ENCODE peak calls at places on chromosome 16, in five cellular contexts. C, N, B, Z and S are unnamed samples.

GRCh38 chr16:78034530-78034929 is 12.2 kb downstream of the CLEC3A start:
- DNase-seq in Z (no peak), B (no peak), C (no peak), N (no peak), S (no peak)

GRCh38 chr16:10862432-10862831 is 14.6 kb upstream of the CIITA start:
- DNase-seq in B (no peak), Z (peak), C (peak), N (peak), S (no peak)

GRCh38 chr16:10076037-10076436 is 106.2 kb downstream of the GRIN2A start:
- DNase-seq in B (no peak), N (no peak), C (no peak), Z (no peak), S (no peak)

GRCh38 chr16:67679935-67680897 is 13.6 kb downstream of the C16orf86 start:
- DNase-seq in C (no peak), Z (no peak), B (peak), N (no peak), S (no peak)

GRCh38 chr16:67198238-67198734 is 645 bp upstream of the ELMO3 start:
- DNase-seq in B (no peak), C (peak), Z (no peak), N (no peak), S (no peak)

GRCh38 chr16:52690468-52690867 is 143.5 kb upstream of the TOX3 start:
- DNase-seq in B (no peak), N (no peak), Z (no peak), C (no peak), S (no peak)

GRCh38 chr16:81907681-81908080 is 103.6 kb downstream of the SDR42E1 start:
- DNase-seq in B (no peak), N (no peak), Z (no peak), C (no peak), S (no peak)

GRCh38 chr16:5551909-5552308 is 454.3 kb upstream of the EEF2KMT start:
- DNase-seq in B (no peak), N (no peak), C (no peak), Z (no peak), S (no peak)

GRCh38 chr16:57345021-57345420 is 13.6 kb upstream of the CCL22 start:
- DNase-seq in C (no peak), B (no peak), Z (no peak), N (no peak), S (no peak)

GRCh38 chr16:85296859-85297698 is 184.8 kb upstream of the CIBAR2 start:
- DNase-seq in Z (no peak), N (no peak), C (peak), B (no peak), S (peak)

GRCh38 chr16:66189951-66190350 is 176.5 kb upstream of the CDH5 start:
- DNase-seq in Z (no peak), C (no peak), N (no peak), B (no peak), S (no peak)

GRCh38 chr16:23282508-23282907 is 19.6 kb upstream of the SCNN1B start:
- DNase-seq in N (no peak), B (no peak), C (no peak), Z (no peak), S (no peak)

GRCh38 chr16:90020260-90020837 is 1.1 kb upstream of the DBNDD1 start:
- DNase-seq in C (no peak), B (no peak), Z (no peak), N (no peak), S (no peak)

GRCh38 chr16:25141648-25142047 is 30.1 kb downstream of the LCMT1 start:
- DNase-seq in B (no peak), C (no peak), N (no peak), Z (no peak), S (no peak)

GRCh38 chr16:9957433-9957832 is 224.8 kb downstream of the GRIN2A start:
- DNase-seq in C (no peak), Z (no peak), B (no peak), N (no peak), S (no peak)

GRCh38 chr16:82996814-82997213 is 370.0 kb downstream of the CDH13 start:
- DNase-seq in N (no peak), Z (no peak), C (no peak), B (no peak), S (no peak)

GRCh38 chr16:82995286-82995926 is 368.6 kb downstream of the CDH13 start:
- DNase-seq in B (no peak), C (no peak), N (no peak), Z (no peak), S (no peak)

GRCh38 chr16:82993874-82994375 is 367.2 kb downstream of the CDH13 start:
- DNase-seq in C (no peak), N (no peak), B (no peak), Z (no peak), S (no peak)

GRCh38 chr16:82993415-82993814 is 366.6 kb downstream of the CDH13 start:
- DNase-seq in Z (no peak), B (no peak), N (no peak), C (no peak), S (no peak)

DNA sequence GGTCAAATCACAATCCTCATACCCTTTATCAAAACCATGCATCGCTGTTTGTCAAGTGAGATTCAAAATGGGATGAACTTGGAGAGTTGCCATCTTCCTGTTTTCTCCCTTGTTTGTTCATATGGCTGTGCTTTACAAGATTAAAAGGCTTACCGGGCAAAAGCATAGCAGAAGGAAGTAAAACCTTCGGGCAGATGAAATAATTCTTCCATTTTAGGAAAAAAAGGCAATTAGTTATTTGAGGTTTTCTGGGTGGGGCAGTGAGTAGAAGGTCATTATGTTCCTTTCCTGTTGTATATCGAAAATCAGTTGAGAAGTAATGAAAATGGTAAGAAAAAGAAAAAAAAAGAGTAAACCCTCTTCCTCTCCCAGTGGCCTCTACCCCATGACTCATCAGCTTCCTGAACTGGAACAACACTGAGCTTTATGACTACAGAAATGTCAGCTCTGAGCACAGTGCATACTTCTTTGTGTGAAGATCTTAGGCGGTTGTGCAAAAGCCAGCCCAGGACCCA is 369.2 kb downstream of the CDH13 start:
- DNase-seq in Z (no peak), N (no peak), B (no peak), C (no peak), S (no peak)
- H3K27ac ChIP-seq in Z (peak), N (peak), B (no peak), C (no peak), S (no peak)

GRCh38 chr16:3874242-3874641 is 6.3 kb downstream of the CREBBP start:
- DNase-seq in Z (no peak), N (no peak), B (no peak), C (no peak), S (no peak)

GRCh38 chr16:3878610-3879009 is 1.9 kb downstream of the CREBBP start:
- DNase-seq in N (no peak), Z (no peak), B (no peak), C (no peak), S (no peak)

GRCh38 chr16:3876160-3876559 is 4.4 kb downstream of the CREBBP start:
- DNase-seq in Z (no peak), B (no peak), C (no peak), N (no peak), S (no peak)

GRCh38 chr16:3874794-3875692 is 5.5 kb downstream of the CREBBP start:
- DNase-seq in B (no peak), C (no peak), N (no peak), Z (no peak), S (no peak)

GRCh38 chr16:3876695-3877094 is 3.8 kb downstream of the CREBBP start:
- DNase-seq in Z (no peak), N (no peak), C (no peak), B (no peak), S (no peak)
- H3K27ac ChIP-seq in Z (no peak), N (no peak), C (no peak), B (no peak), S (no peak)

DNA sequence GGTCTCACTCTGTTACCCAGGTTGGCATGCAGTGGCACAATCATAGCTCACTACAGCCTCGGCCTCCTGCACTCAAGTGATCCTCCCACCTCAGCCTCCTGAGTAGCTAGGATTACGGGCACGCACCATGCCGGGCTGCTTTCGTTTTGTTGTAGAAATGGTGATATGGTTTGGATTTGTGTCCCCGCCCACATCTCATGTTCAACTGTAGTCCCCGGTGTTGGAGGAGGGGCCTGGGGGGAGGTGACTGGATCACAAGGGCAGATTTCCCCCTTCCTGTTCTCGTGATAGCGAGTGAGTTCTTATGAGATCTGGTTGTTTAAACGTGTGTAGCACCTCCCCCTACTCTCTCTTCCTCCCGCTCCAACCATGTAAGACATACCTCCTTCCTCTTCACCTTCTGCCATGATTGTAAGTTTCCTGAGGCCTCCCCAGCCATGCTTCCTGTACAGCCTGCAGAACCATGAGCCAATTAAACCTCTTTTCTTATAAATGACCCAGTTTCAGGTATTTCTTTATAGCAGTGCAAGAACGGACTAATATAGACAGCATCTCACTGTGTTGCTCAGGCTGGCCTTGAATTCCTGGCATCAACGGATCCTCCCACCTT is 6.0 kb downstream of the PDZD9 start:
- DNase-seq in Z (no peak), N (no peak), B (no peak), C (no peak), S (no peak)
- H3K27ac ChIP-seq in Z (no peak), N (no peak), B (no peak), C (no peak), S (no peak)

GRCh38 chr16:55668337-55669281 is 12.8 kb downstream of the SLC6A2 start:
- DNase-seq in N (no peak), C (peak), Z (no peak), B (no peak), S (no peak)
- H3K27ac ChIP-seq in N (no peak), C (peak), Z (no peak), B (no peak), S (no peak)

GRCh38 chr16:30903596-30903995 is 7.2 kb downstream of the CTF1 start:
- DNase-seq in Z (peak), C (no peak), B (no peak), N (peak), S (no peak)

GRCh38 chr16:30900588-30900987 is 4.2 kb downstream of the CTF1 start:
- DNase-seq in B (no peak), N (no peak), C (no peak), Z (no peak), S (no peak)

GRCh38 chr16:30903002-30903401 is 6.6 kb downstream of the CTF1 start:
- DNase-seq in C (no peak), N (no peak), B (no peak), Z (no peak), S (peak)

GRCh38 chr16:30901201-30902069 is 5.0 kb downstream of the CTF1 start:
- DNase-seq in B (no peak), N (no peak), C (no peak), Z (no peak), S (peak)

DNA sequence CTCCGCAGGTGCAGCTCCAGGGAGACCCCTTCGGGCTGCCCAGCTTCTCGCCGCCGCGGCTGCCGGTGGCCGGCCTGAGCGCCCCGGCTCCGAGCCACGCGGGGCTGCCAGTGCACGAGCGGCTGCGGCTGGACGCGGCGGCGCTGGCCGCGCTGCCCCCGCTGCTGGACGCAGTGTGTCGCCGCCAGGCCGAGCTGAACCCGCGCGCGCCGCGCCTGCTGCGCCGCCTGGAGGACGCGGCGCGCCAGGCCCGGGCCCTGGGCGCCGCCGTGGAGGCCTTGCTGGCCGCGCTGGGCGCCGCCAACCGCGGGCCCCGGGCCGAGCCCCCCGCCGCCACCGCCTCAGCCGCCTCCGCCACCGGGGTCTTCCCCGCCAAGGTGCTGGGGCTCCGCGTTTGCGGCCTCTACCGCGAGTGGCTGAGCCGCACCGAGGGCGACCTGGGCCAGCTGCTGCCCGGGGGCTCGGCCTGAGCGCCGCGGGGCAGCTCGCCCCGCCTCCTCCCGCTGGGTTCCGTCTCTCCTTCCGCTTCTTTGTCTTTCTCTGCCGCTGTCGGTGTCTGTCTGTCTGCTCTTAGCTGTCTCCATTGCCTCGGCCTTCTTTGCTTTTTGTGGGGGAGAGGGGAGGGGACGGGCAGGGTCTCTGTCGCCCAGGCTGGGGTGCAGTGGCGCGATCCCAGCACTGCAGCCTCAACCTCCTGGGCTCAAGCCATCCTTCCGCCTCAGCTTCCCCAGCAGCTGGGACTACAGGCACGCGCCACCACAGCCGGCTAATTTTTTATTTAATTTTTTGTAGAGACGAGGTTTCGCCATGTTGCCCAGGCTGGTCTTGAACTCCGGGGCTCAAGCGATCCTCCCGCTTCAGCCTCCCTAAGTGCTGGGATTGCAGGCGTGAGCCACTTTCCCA is 5.9 kb downstream of the CTF1 start:
- DNase-seq in Z (peak), N (peak), B (peak), C (peak), S (peak)
- H3K27ac ChIP-seq in Z (peak), N (peak), B (peak), C (no peak), S (peak)

GRCh38 chr16:49827806-49828428 is 28.0 kb downstream of the ZNF423 start:
- DNase-seq in Z (peak), B (no peak), C (no peak), N (peak), S (no peak)
- H3K27ac ChIP-seq in Z (no peak), B (no peak), C (no peak), N (peak), S (no peak)